ENCODE peak calls at places on chromosomes 4 and X, in six cellular contexts. X, R, F, S, Z and U are unnamed samples. For H3K4me1, the result is how much of the 10 kb centered on the place peaks cover.

GRCh38 chrX:106935175-106935574 is 15.0 kb downstream of the CLDN2 start:
- DNase-seq in X (no peak), R (no peak), F (no peak), S (no peak), Z (no peak), U (no peak)

GRCh38 chr4:46508216-46508615 is 118.3 kb upstream of the GABRA2 start:
- DNase-seq in X (no peak), R (no peak), F (no peak), S (no peak), Z (no peak), U (no peak)

GRCh38 chrX:15563056-15563455 is 37.7 kb downstream of the ACE2 start:
- DNase-seq in X (no peak), R (no peak), F (no peak), S (no peak), Z (no peak), U (no peak)

GRCh38 chr4:156971168-156971601 is 414 bp downstream of the PDGFC start:
- DNase-seq in X (peak), R (no peak), F (no peak), S (peak), Z (peak), U (peak)

GRCh38 chr4:173211222-173211621 is 42.6 kb downstream of the GALNT7 start:
- DNase-seq in X (no peak), R (no peak), F (no peak), S (no peak), Z (no peak), U (no peak)

GRCh38 chr4:123784626-123785025 is 388.0 kb downstream of the SPRY1 start:
- DNase-seq in X (no peak), R (no peak), F (no peak), S (no peak), Z (no peak), U (no peak)

GRCh38 chrX:54785901-54786300 is 12.2 kb downstream of the ITIH6 start:
- DNase-seq in X (no peak), R (no peak), F (no peak), S (no peak), Z (no peak), U (no peak)

GRCh38 chr4:81398379-81398778 is 73.3 kb downstream of the RASGEF1B start:
- DNase-seq in X (no peak), R (no peak), F (no peak), S (no peak), Z (no peak), U (no peak)

GRCh38 chrX:140346711-140347110 is 158.2 kb downstream of the SOX3 start:
- DNase-seq in X (no peak), R (no peak), F (no peak), S (no peak), Z (no peak), U (no peak)

GRCh38 chrX:43165343-43165920 is 387.5 kb upstream of the PPP1R2C start:
- DNase-seq in X (no peak), R (no peak), F (no peak), S (no peak), Z (no peak), U (no peak)

GRCh38 chr4:173527103-173527876 is 2.7 kb downstream of the HAND2 start:
- DNase-seq in X (peak), R (no peak), F (no peak), S (no peak), Z (no peak), U (no peak)

GRCh38 chr4:94416335-94416734 is 35.4 kb upstream of the PDLIM5 start:
- DNase-seq in X (no peak), R (no peak), F (no peak), S (no peak), Z (no peak), U (no peak)

GRCh38 chr4:113594231-113594556 is 167.3 kb downstream of the CAMK2D start:
- DNase-seq in X (no peak), R (no peak), F (no peak), S (no peak), Z (no peak), U (no peak)

GRCh38 chr4:165700855-165701254 is 172.2 kb upstream of the TLL1 start:
- DNase-seq in X (no peak), R (no peak), F (no peak), S (no peak), Z (peak), U (no peak)

GRCh38 chr4:179095585-179096228 is 1653.5 kb upstream of the AGA start:
- DNase-seq in X (no peak), R (no peak), F (no peak), S (no peak), Z (no peak), U (peak)

GRCh38 chrX:41653125-41653524 is 35.6 kb upstream of the GPR34 start:
- DNase-seq in X (no peak), R (no peak), F (no peak), S (no peak), Z (no peak), U (no peak)

GRCh38 chr4:39357002-39357401 is 9.2 kb downstream of the RFC1 start:
- DNase-seq in X (no peak), R (no peak), F (no peak), S (no peak), Z (no peak), U (no peak)
- H3K4me1 ChIP-seq in X (under half), R (under half), F (under half), S (under half), Z (under half), U (under half)

GRCh38 chrX:119672252-119672825 is 20.6 kb downstream of the SEPTIN6 start:
- DNase-seq in X (no peak), R (no peak), F (no peak), S (no peak), Z (no peak), U (no peak)

GRCh38 chrX:119677654-119677981 is 15.3 kb downstream of the SEPTIN6 start:
- DNase-seq in X (no peak), R (no peak), F (no peak), S (no peak), Z (no peak), U (no peak)

GRCh38 chrX:119669424-119670037 is 23.4 kb downstream of the SEPTIN6 start:
- DNase-seq in X (peak), R (no peak), F (no peak), S (no peak), Z (no peak), U (peak)

GRCh38 chrX:119676949-119677653 is 15.9 kb downstream of the SEPTIN6 start:
- DNase-seq in X (no peak), R (no peak), F (no peak), S (no peak), Z (no peak), U (no peak)

DNA sequence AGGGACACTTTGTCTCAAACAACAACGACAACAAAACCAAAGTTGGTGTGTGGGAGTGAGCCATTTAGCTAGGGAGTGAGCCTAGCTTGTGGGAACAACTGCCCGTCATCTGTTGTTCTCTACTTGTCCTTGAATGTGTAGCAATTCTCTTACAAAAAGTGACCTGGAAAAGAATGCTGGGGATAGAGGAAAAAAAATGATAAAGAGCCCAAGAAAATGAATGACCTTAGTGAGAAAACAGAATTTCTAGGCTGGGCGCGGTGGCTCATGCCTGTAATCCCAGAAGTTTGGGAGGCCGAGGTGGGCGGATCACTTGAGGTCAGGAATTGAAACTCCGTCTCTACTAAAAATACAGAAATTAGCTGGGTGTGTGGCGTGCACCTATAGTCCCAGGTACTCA is 19.6 kb downstream of the SEPTIN6 start:
- DNase-seq in X (peak), R (no peak), F (no peak), S (no peak), Z (no peak), U (peak)
- TF ChIP-seq POLR2A in X (no peak), R (no peak), F (no peak), S (no peak), Z (no peak), U (peak)

GRCh38 chr4:27006247-27006603 is 145.6 kb downstream of the STIM2 start:
- DNase-seq in X (no peak), R (no peak), F (no peak), S (no peak), Z (no peak), U (no peak)
- H3K4me1 ChIP-seq in X (half or more), R (under half), F (under half), S (under half), Z (under half), U (under half)

GRCh38 chr4:854356-854755 is 28.4 kb upstream of the CPLX1 start:
- DNase-seq in X (no peak), R (no peak), F (no peak), S (no peak), Z (no peak), U (no peak)

GRCh38 chr4:858831-859451 is 33.0 kb upstream of the CPLX1 start:
- DNase-seq in X (no peak), R (no peak), F (no peak), S (no peak), Z (no peak), U (no peak)

GRCh38 chr4:858136-858535 is 32.2 kb upstream of the CPLX1 start:
- DNase-seq in X (no peak), R (no peak), F (no peak), S (no peak), Z (no peak), U (no peak)

GRCh38 chr4:857461-857860 is 31.5 kb upstream of the CPLX1 start:
- DNase-seq in X (no peak), R (no peak), F (no peak), S (no peak), Z (no peak), U (no peak)

GRCh38 chr4:856468-856901 is 30.6 kb upstream of the CPLX1 start:
- DNase-seq in X (no peak), R (no peak), F (no peak), S (no peak), Z (no peak), U (no peak)
- TF ChIP-seq POLR2A in X (no peak), R (no peak), F (no peak), S (no peak), Z (no peak), U (no peak)